ENCODE peak calls at places on chromosomes 2 and 18, in five cellular contexts. U is NCI-H774, R is esophagus squamous epithelium, F is lung microvascular endothelial cell, Z is SK-N-DZ. O is an unnamed sample.
A peak's percentile ranks its signal among the peaks of the same experiment; 100 is the strongest.

GRCh38 chr2:75133621-75134020 is 65.7 kb downstream of the TACR1 start:
- DNase-seq in U (no peak), R (no peak), F (no peak), Z (no peak), O (no peak)

GRCh38 chr2:161990741-161991140 is 83.3 kb downstream of the DPP4 start:
- DNase-seq in U (no peak), R (no peak), F (peak; percentile 63), Z (no peak), O (peak; percentile 95)

GRCh38 chr2:225667465-225667864 is 268.0 kb downstream of the NYAP2 start:
- DNase-seq in U (no peak), R (no peak), F (no peak), Z (no peak), O (no peak)

GRCh38 chr2:45849491-45850283 is 198.2 kb downstream of the PRKCE start:
- DNase-seq in U (no peak), R (no peak), F (peak; percentile 51), Z (no peak), O (peak; percentile 73)

GRCh38 chr2:174965992-174966789 is 39.0 kb downstream of the CHN1 start:
- DNase-seq in U (no peak), R (no peak), F (peak; percentile 50), Z (no peak), O (peak; percentile 55)

GRCh38 chr2:37713258-37713700 is 41.8 kb upstream of the CDC42EP3 start:
- DNase-seq in U (no peak), R (no peak), F (peak; percentile 66), Z (no peak), O (peak; percentile 97)

GRCh38 chr18:67926929-67927864 is 410.7 kb upstream of the DSEL start:
- DNase-seq in U (no peak), R (no peak), F (no peak), Z (no peak), O (no peak)

GRCh38 chr2:8440029-8440778 is 241.7 kb upstream of the ID2 start:
- DNase-seq in U (no peak), R (no peak), F (no peak), Z (no peak), O (no peak)

GRCh38 chr2:29518988-29519925 is 402.1 kb downstream of the ALK start:
- DNase-seq in U (no peak), R (no peak), F (no peak), Z (no peak), O (peak; percentile 70)

GRCh38 chr2:45984896-45985488 is 312.2 kb upstream of the EPAS1 start:
- DNase-seq in U (no peak), R (no peak), F (peak; percentile 28), Z (no peak), O (no peak)

GRCh38 chr2:235293060-235293459 is 200.8 kb upstream of the AGAP1 start:
- DNase-seq in U (no peak), R (no peak), F (no peak), Z (peak; percentile 71), O (no peak)

GRCh38 chr18:13517369-13517768 is 209.0 kb downstream of the FAM210A start:
- DNase-seq in U (no peak), R (no peak), F (no peak), Z (no peak), O (no peak)

GRCh38 chr2:180872256-180872655 is 108.1 kb upstream of the UBE2E3 start:
- DNase-seq in U (no peak), R (no peak), F (no peak), Z (no peak), O (peak; percentile 19)

GRCh38 chr18:29164993-29165599 is 988.2 kb upstream of the CDH2 start:
- DNase-seq in U (no peak), R (no peak), F (peak; percentile 85), Z (no peak), O (peak; percentile 88)

GRCh38 chr2:133732982-133733670 is 164.9 kb upstream of the NCKAP5 start:
- DNase-seq in U (no peak), R (no peak), F (no peak), Z (no peak), O (no peak)

GRCh38 chr2:237556773-237557632 is 9.4 kb upstream of the PRLH start:
- DNase-seq in U (no peak), R (no peak), F (no peak), Z (no peak), O (no peak)

GRCh38 chr2:129877795-129878775 is 101.4 kb upstream of the RAB6C start:
- DNase-seq in U (peak; percentile 6), R (no peak), F (no peak), Z (peak; percentile 14), O (no peak)

GRCh38 chr2:213818436-213818835 is 534.2 kb downstream of the SPAG16 start:
- DNase-seq in U (no peak), R (no peak), F (peak; percentile 3), Z (no peak), O (no peak)

GRCh38 chr18:46677609-46678470 is 20.8 kb upstream of the LOXHD1 start:
- DNase-seq in U (no peak), R (no peak), F (peak; percentile 6), Z (no peak), O (peak; percentile 3)

GRCh38 chr18:34773378-34773777 is 63.3 kb downstream of the DTNA start:
- DNase-seq in U (no peak), R (no peak), F (no peak), Z (no peak), O (peak; percentile 48)

GRCh38 chr2:234363011-234363487 is 133.8 kb downstream of the ARL4C start:
- DNase-seq in U (peak; percentile 51), R (no peak), F (no peak), Z (no peak), O (no peak)

GRCh38 chr2:159124931-159125467 is 156.6 kb downstream of the TANC1 start:
- DNase-seq in U (no peak), R (no peak), F (peak; percentile 49), Z (peak; percentile 22), O (peak; percentile 25)

GRCh38 chr2:222899413-222900181 is 38.8 kb downstream of the ACSL3 start:
- DNase-seq in U (no peak), R (no peak), F (no peak), Z (no peak), O (no peak)

GRCh38 chr2:64153811-64154210 is 9.6 kb upstream of the PELI1 start:
- DNase-seq in U (no peak), R (no peak), F (no peak), Z (peak; percentile 78), O (no peak)

GRCh38 chr2:114527330-114527983 is 85.0 kb downstream of the DPP10 start:
- DNase-seq in U (no peak), R (no peak), F (no peak), Z (no peak), O (no peak)

GRCh38 chr2:10312437-10312957 is 9.8 kb downstream of the HPCAL1 start:
- DNase-seq in U (no peak), R (no peak), F (no peak), Z (no peak), O (no peak)

GRCh38 chr18:52278191-52278590 is 61.8 kb upstream of the DCC start:
- DNase-seq in U (no peak), R (no peak), F (no peak), Z (no peak), O (no peak)

GRCh38 chr2:161992526-161992925 is 81.5 kb downstream of the DPP4 start:
- DNase-seq in U (no peak), R (no peak), F (no peak), Z (no peak), O (no peak)

GRCh38 chr18:53792762-53793161 is 431.7 kb downstream of the MBD2 start:
- DNase-seq in U (no peak), R (no peak), F (no peak), Z (no peak), O (no peak)

O was measured in cardiac fibroblast.